ENCODE peak calls at places on chromosomes 5 and 9, in seven cellular contexts. One of them, this sample, is unnamed.

GRCh38 chr5:59066367-59067163 is 483.7 kb downstream of the RAB3C start:
- DNase-seq in CD4-positive, CD25-positive, alpha-beta regulatory T cell: no peak
- DNase-seq in left ventricle myocardium inferior: no peak
- DNase-seq in bronchial epithelial cell: peak; percentile 54
- DNase-seq in brain microvascular endothelial cell: peak; percentile 89
- DNase-seq in CD8-positive, alpha-beta T cell: no peak
- DNase-seq in effector memory CD4-positive, alpha-beta T cell: no peak
- DNase-seq in this sample: no peak

GRCh38 chr9:87007711-87008360 is 60.5 kb upstream of the GAS1 start:
- DNase-seq in CD4-positive, CD25-positive, alpha-beta regulatory T cell: no peak
- DNase-seq in left ventricle myocardium inferior: no peak
- DNase-seq in bronchial epithelial cell: no peak
- DNase-seq in brain microvascular endothelial cell: no peak
- DNase-seq in CD8-positive, alpha-beta T cell: no peak
- DNase-seq in effector memory CD4-positive, alpha-beta T cell: no peak
- DNase-seq in this sample: no peak

GRCh38 chr9:98706651-98707103 is 2.1 kb downstream of the GABBR2 start:
- DNase-seq in CD4-positive, CD25-positive, alpha-beta regulatory T cell: no peak
- DNase-seq in left ventricle myocardium inferior: no peak
- DNase-seq in bronchial epithelial cell: peak; percentile 12
- DNase-seq in brain microvascular endothelial cell: peak; percentile 3
- DNase-seq in CD8-positive, alpha-beta T cell: no peak
- DNase-seq in effector memory CD4-positive, alpha-beta T cell: no peak
- DNase-seq in this sample: no peak

GRCh38 chr5:107472620-107473064 is 198.1 kb downstream of the EFNA5 start:
- DNase-seq in CD4-positive, CD25-positive, alpha-beta regulatory T cell: no peak
- DNase-seq in left ventricle myocardium inferior: no peak
- DNase-seq in bronchial epithelial cell: no peak
- DNase-seq in brain microvascular endothelial cell: no peak
- DNase-seq in CD8-positive, alpha-beta T cell: no peak
- DNase-seq in effector memory CD4-positive, alpha-beta T cell: no peak
- DNase-seq in this sample: no peak

GRCh38 chr5:136909906-136910305 is 544.6 kb upstream of the TRPC7 start:
- DNase-seq in CD4-positive, CD25-positive, alpha-beta regulatory T cell: no peak
- DNase-seq in left ventricle myocardium inferior: no peak
- DNase-seq in bronchial epithelial cell: no peak
- DNase-seq in brain microvascular endothelial cell: no peak
- DNase-seq in CD8-positive, alpha-beta T cell: no peak
- DNase-seq in effector memory CD4-positive, alpha-beta T cell: no peak
- DNase-seq in this sample: no peak

GRCh38 chr5:138803285-138803684 is 50.1 kb downstream of the CTNNA1 start:
- DNase-seq in CD4-positive, CD25-positive, alpha-beta regulatory T cell: no peak
- DNase-seq in left ventricle myocardium inferior: no peak
- DNase-seq in bronchial epithelial cell: no peak
- DNase-seq in brain microvascular endothelial cell: no peak
- DNase-seq in CD8-positive, alpha-beta T cell: no peak
- DNase-seq in effector memory CD4-positive, alpha-beta T cell: no peak
- DNase-seq in this sample: no peak

GRCh38 chr5:75461679-75462078 is 49.8 kb downstream of the CERT1 start:
- DNase-seq in CD4-positive, CD25-positive, alpha-beta regulatory T cell: no peak
- DNase-seq in left ventricle myocardium inferior: no peak
- DNase-seq in bronchial epithelial cell: peak; percentile 77
- DNase-seq in brain microvascular endothelial cell: no peak
- DNase-seq in CD8-positive, alpha-beta T cell: no peak
- DNase-seq in effector memory CD4-positive, alpha-beta T cell: no peak
- DNase-seq in this sample: peak; percentile 11

GRCh38 chr9:91023741-91024140 is 222.1 kb downstream of the SYK start:
- DNase-seq in CD4-positive, CD25-positive, alpha-beta regulatory T cell: no peak
- DNase-seq in left ventricle myocardium inferior: no peak
- DNase-seq in bronchial epithelial cell: no peak
- DNase-seq in brain microvascular endothelial cell: no peak
- DNase-seq in CD8-positive, alpha-beta T cell: no peak
- DNase-seq in effector memory CD4-positive, alpha-beta T cell: no peak
- DNase-seq in this sample: no peak

GRCh38 chr5:21573915-21574314 is 1279.2 kb downstream of the CDH12 start:
- DNase-seq in CD4-positive, CD25-positive, alpha-beta regulatory T cell: no peak
- DNase-seq in left ventricle myocardium inferior: no peak
- DNase-seq in bronchial epithelial cell: no peak
- DNase-seq in brain microvascular endothelial cell: no peak
- DNase-seq in CD8-positive, alpha-beta T cell: no peak
- DNase-seq in effector memory CD4-positive, alpha-beta T cell: no peak
- DNase-seq in this sample: no peak

GRCh38 chr9:69885474-69885929 is 64.9 kb downstream of the CFAP95 start:
- DNase-seq in CD4-positive, CD25-positive, alpha-beta regulatory T cell: no peak
- DNase-seq in left ventricle myocardium inferior: no peak
- DNase-seq in bronchial epithelial cell: peak; percentile 55
- DNase-seq in brain microvascular endothelial cell: no peak
- DNase-seq in CD8-positive, alpha-beta T cell: no peak
- DNase-seq in effector memory CD4-positive, alpha-beta T cell: no peak
- DNase-seq in this sample: no peak

DNA sequence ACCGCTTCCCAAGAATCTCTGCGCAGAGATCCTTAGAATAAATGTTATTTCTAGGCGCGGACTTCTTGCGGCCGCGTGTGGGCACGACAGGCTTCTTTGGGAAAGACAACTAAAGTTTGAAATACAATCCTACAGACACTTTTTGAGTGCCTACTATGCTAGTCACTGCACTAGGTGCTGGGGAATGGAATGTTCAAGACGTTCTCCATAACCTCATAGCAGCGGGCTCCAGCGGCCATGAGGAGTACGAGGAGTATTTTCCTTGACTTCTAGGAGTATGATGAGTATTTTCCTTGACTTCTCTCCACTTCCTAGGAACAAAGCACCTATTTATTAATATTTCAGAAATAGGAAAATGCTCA is 636 bp upstream of the PWWP2A start:
- DNase-seq in CD4-positive, CD25-positive, alpha-beta regulatory T cell: no peak
- DNase-seq in left ventricle myocardium inferior: no peak
- DNase-seq in bronchial epithelial cell: no peak
- DNase-seq in brain microvascular endothelial cell: no peak
- DNase-seq in CD8-positive, alpha-beta T cell: no peak
- DNase-seq in effector memory CD4-positive, alpha-beta T cell: no peak
- DNase-seq in this sample: no peak
- H3K4me3 ChIP-seq in CD4-positive, CD25-positive, alpha-beta regulatory T cell: peak overlapping the region; percentile 52
- H3K4me3 ChIP-seq in left ventricle myocardium inferior: peak overlapping the region; percentile 42
- H3K4me3 ChIP-seq in bronchial epithelial cell: no peak overlapping the region
- H3K4me3 ChIP-seq in brain microvascular endothelial cell: no peak overlapping the region
- H3K4me3 ChIP-seq in CD8-positive, alpha-beta T cell: peak overlapping the region; percentile 52
- H3K4me3 ChIP-seq in effector memory CD4-positive, alpha-beta T cell: peak overlapping the region; percentile 32
- H3K4me3 ChIP-seq in this sample: no peak overlapping the region

GRCh38 chr9:16341176-16341575 is 529.3 kb downstream of the BNC2 start:
- DNase-seq in CD4-positive, CD25-positive, alpha-beta regulatory T cell: no peak
- DNase-seq in left ventricle myocardium inferior: no peak
- DNase-seq in bronchial epithelial cell: no peak
- DNase-seq in brain microvascular endothelial cell: no peak
- DNase-seq in CD8-positive, alpha-beta T cell: no peak
- DNase-seq in effector memory CD4-positive, alpha-beta T cell: no peak
- DNase-seq in this sample: no peak

GRCh38 chr9:16336833-16337232 is 533.6 kb downstream of the BNC2 start:
- DNase-seq in CD4-positive, CD25-positive, alpha-beta regulatory T cell: no peak
- DNase-seq in left ventricle myocardium inferior: no peak
- DNase-seq in bronchial epithelial cell: no peak
- DNase-seq in brain microvascular endothelial cell: no peak
- DNase-seq in CD8-positive, alpha-beta T cell: no peak
- DNase-seq in effector memory CD4-positive, alpha-beta T cell: no peak
- DNase-seq in this sample: no peak

GRCh38 chr9:16335788-16336580 is 534.5 kb downstream of the BNC2 start:
- DNase-seq in CD4-positive, CD25-positive, alpha-beta regulatory T cell: no peak
- DNase-seq in left ventricle myocardium inferior: peak; percentile 62
- DNase-seq in bronchial epithelial cell: peak; percentile 97
- DNase-seq in brain microvascular endothelial cell: peak; percentile 97
- DNase-seq in CD8-positive, alpha-beta T cell: no peak
- DNase-seq in effector memory CD4-positive, alpha-beta T cell: no peak
- DNase-seq in this sample: no peak

GRCh38 chr9:16333697-16334096 is 536.8 kb downstream of the BNC2 start:
- DNase-seq in CD4-positive, CD25-positive, alpha-beta regulatory T cell: no peak
- DNase-seq in left ventricle myocardium inferior: no peak
- DNase-seq in bronchial epithelial cell: no peak
- DNase-seq in brain microvascular endothelial cell: no peak
- DNase-seq in CD8-positive, alpha-beta T cell: no peak
- DNase-seq in effector memory CD4-positive, alpha-beta T cell: no peak
- DNase-seq in this sample: no peak

DNA sequence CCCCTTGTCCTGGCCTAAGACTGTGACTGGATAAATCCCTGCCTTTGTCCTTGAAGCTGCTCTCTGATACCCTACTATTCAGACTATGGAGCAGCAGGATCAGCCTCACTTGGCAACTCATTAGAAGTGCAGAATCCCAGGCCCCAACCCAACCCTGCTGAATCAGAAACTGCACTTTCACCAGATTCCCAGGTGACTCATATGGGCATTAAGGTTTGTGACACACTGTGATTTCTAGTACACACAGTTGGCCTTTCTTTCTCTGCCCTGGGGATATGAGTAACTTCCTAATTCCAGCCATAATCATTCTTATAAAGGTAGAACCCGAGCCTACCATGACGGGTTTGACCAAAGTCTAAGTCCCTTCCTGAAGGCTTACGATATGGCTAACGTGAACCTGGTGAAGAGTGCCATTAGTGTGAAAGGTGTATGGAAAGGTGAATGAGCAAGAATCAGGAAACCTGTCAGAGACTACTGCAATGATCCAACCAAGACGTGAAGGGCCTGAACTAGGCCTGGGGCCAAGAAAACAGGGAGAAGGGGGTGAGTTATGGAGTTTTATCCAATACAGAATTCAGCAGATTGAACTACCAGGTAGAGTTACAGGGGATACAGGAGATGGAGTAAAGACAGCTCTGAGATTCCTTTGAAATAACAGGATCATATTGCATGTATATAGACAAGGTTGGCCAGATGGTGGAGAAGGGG is 533.0 kb downstream of the BNC2 start:
- DNase-seq in CD4-positive, CD25-positive, alpha-beta regulatory T cell: no peak
- DNase-seq in left ventricle myocardium inferior: no peak
- DNase-seq in bronchial epithelial cell: peak; percentile 99
- DNase-seq in brain microvascular endothelial cell: peak; percentile 90
- DNase-seq in CD8-positive, alpha-beta T cell: no peak
- DNase-seq in effector memory CD4-positive, alpha-beta T cell: no peak
- DNase-seq in this sample: no peak
- H3K4me3 ChIP-seq in CD4-positive, CD25-positive, alpha-beta regulatory T cell: no peak overlapping the region
- H3K4me3 ChIP-seq in left ventricle myocardium inferior: no peak overlapping the region
- H3K4me3 ChIP-seq in bronchial epithelial cell: no peak overlapping the region
- H3K4me3 ChIP-seq in brain microvascular endothelial cell: no peak overlapping the region
- H3K4me3 ChIP-seq in CD8-positive, alpha-beta T cell: no peak overlapping the region
- H3K4me3 ChIP-seq in effector memory CD4-positive, alpha-beta T cell: no peak overlapping the region
- H3K4me3 ChIP-seq in this sample: no peak overlapping the region

GRCh38 chr5:154485092-154485491 is 7.1 kb upstream of the HAND1 start:
- DNase-seq in CD4-positive, CD25-positive, alpha-beta regulatory T cell: no peak
- DNase-seq in left ventricle myocardium inferior: no peak
- DNase-seq in bronchial epithelial cell: no peak
- DNase-seq in brain microvascular endothelial cell: no peak
- DNase-seq in CD8-positive, alpha-beta T cell: no peak
- DNase-seq in effector memory CD4-positive, alpha-beta T cell: no peak
- DNase-seq in this sample: no peak
- H3K4me3 ChIP-seq in CD4-positive, CD25-positive, alpha-beta regulatory T cell: no peak overlapping the region
- H3K4me3 ChIP-seq in left ventricle myocardium inferior: no peak overlapping the region
- H3K4me3 ChIP-seq in bronchial epithelial cell: no peak overlapping the region
- H3K4me3 ChIP-seq in brain microvascular endothelial cell: no peak overlapping the region
- H3K4me3 ChIP-seq in CD8-positive, alpha-beta T cell: no peak overlapping the region
- H3K4me3 ChIP-seq in effector memory CD4-positive, alpha-beta T cell: no peak overlapping the region
- H3K4me3 ChIP-seq in this sample: no peak overlapping the region

GRCh38 chr9:36642817-36643216 is 70.1 kb downstream of the MELK start:
- DNase-seq in CD4-positive, CD25-positive, alpha-beta regulatory T cell: no peak
- DNase-seq in left ventricle myocardium inferior: no peak
- DNase-seq in bronchial epithelial cell: no peak
- DNase-seq in brain microvascular endothelial cell: no peak
- DNase-seq in CD8-positive, alpha-beta T cell: no peak
- DNase-seq in effector memory CD4-positive, alpha-beta T cell: no peak
- DNase-seq in this sample: no peak
- H3K4me3 ChIP-seq in CD4-positive, CD25-positive, alpha-beta regulatory T cell: no peak overlapping the region
- H3K4me3 ChIP-seq in left ventricle myocardium inferior: no peak overlapping the region
- H3K4me3 ChIP-seq in bronchial epithelial cell: no peak overlapping the region
- H3K4me3 ChIP-seq in brain microvascular endothelial cell: no peak overlapping the region
- H3K4me3 ChIP-seq in CD8-positive, alpha-beta T cell: no peak overlapping the region
- H3K4me3 ChIP-seq in effector memory CD4-positive, alpha-beta T cell: no peak overlapping the region
- H3K4me3 ChIP-seq in this sample: no peak overlapping the region

DNA sequence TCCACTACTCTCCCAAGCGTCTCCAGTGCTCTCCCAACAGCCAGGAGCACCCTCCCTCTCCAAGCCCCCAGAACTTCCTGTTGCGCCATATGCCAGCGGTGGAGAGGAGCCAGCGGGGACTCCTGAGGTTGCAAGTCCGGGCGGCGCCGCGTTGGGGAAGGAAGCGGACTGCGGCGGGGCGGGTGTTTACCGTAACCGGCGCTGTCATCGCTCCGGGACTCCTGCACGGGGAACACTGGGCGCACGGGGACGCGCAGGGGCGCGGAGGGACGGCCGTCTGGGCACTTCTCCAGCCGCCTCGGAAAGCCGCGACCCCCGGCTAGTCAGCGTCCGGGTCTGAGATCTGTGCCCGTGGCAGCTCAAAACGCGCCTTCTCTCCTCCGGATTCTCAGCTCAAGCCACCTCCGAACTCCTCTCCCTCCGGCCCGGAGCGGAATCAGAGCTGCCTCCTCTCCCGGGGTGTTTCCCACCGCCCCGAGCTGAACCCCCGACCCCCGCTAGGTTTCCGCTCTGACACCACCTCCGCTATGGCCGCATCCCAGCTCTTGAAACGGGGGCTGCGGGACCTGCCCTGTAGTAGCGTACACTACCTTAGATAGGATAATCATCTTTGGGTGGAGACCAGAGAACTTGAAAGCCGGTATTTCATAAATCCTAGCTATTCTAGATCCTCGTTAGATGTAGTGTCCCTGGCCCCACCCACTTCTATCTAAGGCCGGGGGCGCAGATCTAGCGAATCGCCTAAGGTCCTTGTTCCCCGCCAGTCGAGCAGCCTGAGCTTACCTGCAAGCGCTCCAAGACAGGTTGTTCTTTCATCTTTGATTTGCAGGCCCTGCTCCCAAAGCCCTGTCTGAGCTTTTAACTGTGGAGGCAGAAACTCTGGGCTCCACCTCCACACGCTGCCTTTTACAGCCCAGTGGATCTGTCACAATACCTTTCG is at the start of gene TRPM6:
- DNase-seq in CD4-positive, CD25-positive, alpha-beta regulatory T cell: no peak
- DNase-seq in left ventricle myocardium inferior: peak; percentile 86
- DNase-seq in bronchial epithelial cell: peak; percentile 76
- DNase-seq in brain microvascular endothelial cell: peak; percentile 38
- DNase-seq in CD8-positive, alpha-beta T cell: peak; percentile 20
- DNase-seq in effector memory CD4-positive, alpha-beta T cell: no peak
- DNase-seq in this sample: peak; percentile 12
- H3K4me3 ChIP-seq in CD4-positive, CD25-positive, alpha-beta regulatory T cell: peak within 1 kb of the TSS; percentile 39
- H3K4me3 ChIP-seq in left ventricle myocardium inferior: peak within 1 kb of the TSS; percentile 72
- H3K4me3 ChIP-seq in bronchial epithelial cell: peak within 1 kb of the TSS; percentile 61
- H3K4me3 ChIP-seq in brain microvascular endothelial cell: peak within 1 kb of the TSS; percentile 71
- H3K4me3 ChIP-seq in CD8-positive, alpha-beta T cell: peak within 1 kb of the TSS; percentile 12
- H3K4me3 ChIP-seq in effector memory CD4-positive, alpha-beta T cell: peak within 1 kb of the TSS; percentile 55
- H3K4me3 ChIP-seq in this sample: peak within 1 kb of the TSS; percentile 32